ENCODE peak calls at places on chromosomes 12 and 14, in seven cellular contexts. H, B, L, U, K, Y and F are unnamed samples.

GRCh38 chr14:92794547-92794941 is 439 bp downstream of the GOLGA5 start:
- DNase-seq in B (no peak), Y (no peak), L (no peak), K (peak; percentile 20), H (no peak), U (no peak), F (peak; percentile 54)

GRCh38 chr14:88669346-88669745 is 106.5 kb downstream of the ZC3H14 start:
- DNase-seq in H (no peak), B (no peak), K (no peak), Y (no peak), U (no peak), L (no peak), F (no peak)

GRCh38 chr12:91990525-91990924 is 155.1 kb downstream of the BTG1 start:
- DNase-seq in Y (no peak), B (no peak), H (no peak), U (no peak), L (no peak), K (no peak), F (no peak)

GRCh38 chr12:124030510-124030909 is 57.5 kb downstream of the ZNF664 start:
- DNase-seq in K (peak; percentile 79), L (peak; percentile 41), H (no peak), U (no peak), B (no peak), Y (no peak), F (peak; percentile 67)

GRCh38 chr14:91078095-91078737 is 17.8 kb upstream of the RPS6KA5 start:
- DNase-seq in K (no peak), L (no peak), H (no peak), B (no peak), Y (no peak), U (peak; percentile 27), F (no peak)

GRCh38 chr12:96239711-96240234 is 45.6 kb downstream of the ELK3 start:
- DNase-seq in Y (no peak), U (no peak), B (no peak), L (no peak), K (peak; percentile 86), H (no peak), F (peak; percentile 91)

GRCh38 chr12:91178139-91178561 is 4.5 kb downstream of the DCN start:
- DNase-seq in L (no peak), K (peak; percentile 69), H (no peak), B (no peak), U (peak; percentile 6), Y (no peak), F (no peak)

GRCh38 chr12:68960162-68960501 is 27.2 kb upstream of the CPM start:
- DNase-seq in K (peak; percentile 39), U (no peak), L (no peak), B (no peak), Y (no peak), H (no peak), F (no peak)

GRCh38 chr14:72146241-72146640 is 214.0 kb downstream of the RGS6 start:
- DNase-seq in H (no peak), U (no peak), Y (no peak), L (no peak), K (no peak), B (no peak), F (no peak)

GRCh38 chr14:103121846-103122577 is 1.2 kb upstream of the TNFAIP2 start:
- DNase-seq in B (peak; percentile 95), Y (peak; percentile 99), K (peak; percentile 90), U (no peak), H (no peak), L (peak; percentile 56), F (peak; percentile 86)

GRCh38 chr12:124916370-124917134 is 2.1 kb upstream of the UBC start:
- DNase-seq in U (no peak), B (peak; percentile 87), H (peak; percentile 97), L (no peak), K (peak; percentile 97), Y (no peak), F (no peak)